ENCODE peak calls at places on chromosomes 13 and 19, in four cellular contexts. Y is epithelial cell of esophagus, S is HFF-Myc, I is germinal center. Q is an unnamed sample.
A peak's percentile ranks its signal among the peaks of the same experiment; 100 is the strongest.

GRCh38 chr19:45103200-45103624 is 10.2 kb downstream of the PPP1R37 start:
- DNase-seq in Y (no peak), I (peak; percentile 45), S (no peak), Q (no peak)

GRCh38 chr19:42288411-42288810 is 13.5 kb upstream of the PRR19 start:
- DNase-seq in S (no peak), I (no peak), Y (no peak), Q (no peak)

GRCh38 chr19:57620673-57621348 is 6.8 kb downstream of the ZNF134 start:
- DNase-seq in I (no peak), S (no peak), Y (no peak), Q (no peak)

GRCh38 chr19:40663712-40664692 is 26.4 kb downstream of the NUMBL start:
- DNase-seq in S (no peak), I (no peak), Y (no peak), Q (no peak)

GRCh38 chr13:21735621-21736401 is 64.9 kb downstream of the FGF9 start:
- DNase-seq in Y (no peak), I (no peak), S (no peak), Q (no peak)

GRCh38 chr13:89541091-89542030 is 1806.1 kb upstream of the MIR17HG start:
- DNase-seq in Y (no peak), S (no peak), I (no peak), Q (no peak)

GRCh38 chr13:109836629-109837607 is 50.5 kb upstream of the IRS2 start:
- DNase-seq in I (no peak), Y (no peak), S (no peak), Q (no peak)

GRCh38 chr19:19399733-19400438 is 5.6 kb upstream of the GATAD2A start:
- DNase-seq in Y (no peak), I (no peak), S (peak; percentile 47), Q (no peak)

GRCh38 chr13:101149735-101150380 is 266.4 kb downstream of the NALCN start:
- DNase-seq in I (no peak), S (no peak), Y (peak; percentile 17), Q (no peak)

GRCh38 chr19:46373573-46374359 is 26.9 kb downstream of the PPP5C start:
- DNase-seq in I (no peak), S (no peak), Y (peak; percentile 99), Q (peak; percentile 99)